ENCODE peak calls at places on chromosomes 16 and 17, in seven cellular contexts. S is heart left ventricle, R is right lobe of liver, W is thoracic aorta, G is non-pigmented ciliary epithelial cell, F is adrenal gland, N is T1000. P is an unnamed sample.
A peak's percentile ranks its signal among the peaks of the same experiment; 100 is the strongest.

GRCh38 chr17:49924116-49924515 is 44.9 kb upstream of the DLX4 start:
- DNase-seq in S (no peak), R (no peak), W (no peak), G (no peak), F (no peak), N (no peak), P (no peak)

GRCh38 chr17:37025847-37026533 is 77.2 kb downstream of the AATF start:
- DNase-seq in S (no peak), R (no peak), W (no peak), G (no peak), F (no peak), N (no peak), P (no peak)

GRCh38 chr17:77836557-77837041 is 121.9 kb upstream of the TNRC6C start:
- DNase-seq in S (no peak), R (peak; percentile 65), W (no peak), G (no peak), F (no peak), N (no peak), P (peak; percentile 49)

GRCh38 chr16:85151603-85152413 is 39.5 kb upstream of the CIBAR2 start:
- DNase-seq in S (peak; percentile 86), R (peak; percentile 91), W (peak; percentile 84), G (no peak), F (peak; percentile 81), N (peak; percentile 83), P (peak; percentile 75)

GRCh38 chr16:11232852-11233726 is 22.9 kb downstream of the SOCS1 start:
- DNase-seq in S (peak; percentile 37), R (no peak), W (no peak), G (no peak), F (no peak), N (no peak), P (no peak)

GRCh38 chr16:56632160-56632847 is at the start of gene MT1M:
- DNase-seq in S (peak; percentile 44), R (peak; percentile 94), W (no peak), G (no peak), F (peak; percentile 51), N (no peak), P (no peak)

GRCh38 chr16:30541502-30542329 is 7.1 kb upstream of the ZNF747 start:
- DNase-seq in S (no peak), R (no peak), W (no peak), G (no peak), F (no peak), N (peak; percentile 29), P (peak; percentile 89)

GRCh38 chr17:54967621-54968258 is 714 bp downstream of the COX11 start:
- DNase-seq in S (no peak), R (peak; percentile 48), W (no peak), G (no peak), F (no peak), N (no peak), P (peak; percentile 56)

GRCh38 chr17:19304209-19304608 is 58.3 kb downstream of the B9D1 start:
- DNase-seq in S (peak; percentile 67), R (peak; percentile 58), W (no peak), G (no peak), F (peak; percentile 78), N (no peak), P (peak; percentile 74)

GRCh38 chr16:78363843-78364242 is 264.4 kb downstream of the WWOX start:
- DNase-seq in S (no peak), R (no peak), W (no peak), G (no peak), F (no peak), N (no peak), P (no peak)

GRCh38 chr17:39742126-39742855 is 4.6 kb downstream of the GRB7 start:
- DNase-seq in S (no peak), R (no peak), W (no peak), G (no peak), F (no peak), N (no peak), P (no peak)

GRCh38 chr17:32319548-32319905 is 22.4 kb downstream of the C17orf75 start:
- DNase-seq in S (peak; percentile 70), R (peak; percentile 75), W (peak; percentile 46), G (no peak), F (peak; percentile 81), N (peak; percentile 20), P (peak; percentile 37)

GRCh38 chr16:89190150-89190958 is 10.0 kb downstream of the SLC22A31 start:
- DNase-seq in S (no peak), R (no peak), W (no peak), G (no peak), F (no peak), N (no peak), P (no peak)

GRCh38 chr17:78844301-78845005 is 3.8 kb upstream of the USP36 start:
- DNase-seq in S (no peak), R (no peak), W (no peak), G (no peak), F (no peak), N (no peak), P (no peak)

GRCh38 chr16:4338712-4339299 is 12.3 kb downstream of the PAM16 start:
- DNase-seq in S (no peak), R (no peak), W (no peak), G (no peak), F (no peak), N (no peak), P (no peak)

GRCh38 chr16:35134471-35134870 is 1675.1 kb downstream of the TP53TG3F start:
- DNase-seq in S (no peak), R (no peak), W (no peak), G (no peak), F (no peak), N (no peak), P (no peak)

GRCh38 chr17:31536451-31536850 is 145.0 kb downstream of the RAB11FIP4 start:
- DNase-seq in S (no peak), R (no peak), W (no peak), G (no peak), F (no peak), N (no peak), P (no peak)

GRCh38 chr17:1573932-1574696 is 11.5 kb upstream of the PITPNA start:
- DNase-seq in S (peak; percentile 85), R (peak; percentile 88), W (peak; percentile 55), G (no peak), F (peak; percentile 90), N (peak; percentile 80), P (peak; percentile 57)

GRCh38 chr17:60416368-60416925 is 5.8 kb upstream of the CHCT1 start:
- DNase-seq in S (no peak), R (no peak), W (no peak), G (no peak), F (no peak), N (no peak), P (no peak)

GRCh38 chr16:379183-379960 is 2.4 kb downstream of the PGAP6 start:
- DNase-seq in S (no peak), R (peak; percentile 49), W (no peak), G (no peak), F (no peak), N (no peak), P (no peak)

GRCh38 chr17:3744032-3744431 is 20.3 kb downstream of the HASPIN start:
- DNase-seq in S (no peak), R (no peak), W (no peak), G (no peak), F (no peak), N (no peak), P (peak; percentile 28)